ENCODE peak calls at places on chromosomes 7 and 10, in ten cellular contexts. V is GM23338, E is AG04450, N is heart right ventricle, J is breast epithelium, R is lung, M is hepatocyte, D is GM12878, I is stomach, Z is ascending aorta. Y is an unnamed sample.

GRCh38 chr10:7756360-7756992 is 31.3 kb downstream of the KIN start:
- DNase-seq in V (peak), E (no peak), N (no peak), J (no peak), R (no peak), M (peak), D (no peak), I (peak), Z (no peak), Y (no peak)

GRCh38 chr10:104054430-104054829 is 31.2 kb downstream of the COL17A1 start:
- DNase-seq in V (no peak), E (peak), N (no peak), J (no peak), R (no peak), M (no peak), D (no peak), I (no peak), Z (no peak), Y (no peak)

GRCh38 chr10:71964669-71965515 is 697 bp downstream of the CHST3 start:
- DNase-seq in V (peak), E (no peak), N (peak), J (peak), R (no peak), M (peak), D (no peak), I (peak), Z (peak), Y (no peak)

GRCh38 chr10:97097154-97097490 is 88.6 kb downstream of the SLIT1 start:
- DNase-seq in V (no peak), E (no peak), N (no peak), J (no peak), R (no peak), M (no peak), D (no peak), I (no peak), Z (no peak), Y (no peak)

GRCh38 chr7:68505721-68506120 is 1092.6 kb upstream of the AUTS2 start:
- DNase-seq in V (no peak), E (no peak), N (no peak), J (no peak), R (no peak), M (no peak), D (no peak), I (no peak), Z (no peak), Y (no peak)

GRCh38 chr10:50993817-50994251 is 80.5 kb upstream of the PRKG1 start:
- DNase-seq in V (no peak), E (peak), N (no peak), J (no peak), R (peak), M (peak), D (no peak), I (no peak), Z (peak), Y (no peak)

GRCh38 chr7:107998150-107998549 is 4.8 kb downstream of the LAMB1 start:
- DNase-seq in V (no peak), E (no peak), N (no peak), J (no peak), R (no peak), M (no peak), D (no peak), I (no peak), Z (no peak), Y (no peak)

GRCh38 chr10:77605466-77605865 is 32.1 kb downstream of the KCNMA1 start:
- DNase-seq in V (peak), E (no peak), N (no peak), J (no peak), R (no peak), M (no peak), D (no peak), I (no peak), Z (no peak), Y (no peak)

GRCh38 chr7:121440857-121441503 is 44.9 kb upstream of the FAM3C start:
- DNase-seq in V (no peak), E (no peak), N (no peak), J (no peak), R (no peak), M (no peak), D (no peak), I (no peak), Z (no peak), Y (no peak)

GRCh38 chr7:138374119-138374693 is 85.9 kb upstream of the TRIM24 start:
- DNase-seq in V (no peak), E (no peak), N (no peak), J (no peak), R (no peak), M (no peak), D (no peak), I (no peak), Z (no peak), Y (no peak)

GRCh38 chr10:44974082-44974627 is 4.5 kb downstream of the DEPP1 start:
- DNase-seq in V (no peak), E (no peak), N (no peak), J (no peak), R (no peak), M (no peak), D (no peak), I (no peak), Z (no peak), Y (no peak)

GRCh38 chr7:16609842-16610450 is 35.6 kb downstream of the ANKMY2 start:
- DNase-seq in V (no peak), E (no peak), N (no peak), J (no peak), R (no peak), M (peak), D (no peak), I (no peak), Z (no peak), Y (no peak)

GRCh38 chr7:93728292-93728691 is 153.8 kb upstream of the CALCR start:
- DNase-seq in V (no peak), E (no peak), N (no peak), J (no peak), R (no peak), M (no peak), D (no peak), I (no peak), Z (no peak), Y (no peak)

GRCh38 chr10:123287594-123288247 is 133.5 kb downstream of the BUB3 start:
- DNase-seq in V (no peak), E (no peak), N (no peak), J (no peak), R (no peak), M (no peak), D (no peak), I (no peak), Z (no peak), Y (no peak)

GRCh38 chr7:88759216-88759955 is at the start of gene ZNF804B:
- DNase-seq in V (peak), E (no peak), N (peak), J (no peak), R (no peak), M (peak), D (no peak), I (no peak), Z (no peak), Y (no peak)

GRCh38 chr10:120516426-120516825 is 59.4 kb downstream of the PLPP4 start:
- DNase-seq in V (no peak), E (no peak), N (no peak), J (no peak), R (no peak), M (no peak), D (no peak), I (no peak), Z (no peak), Y (no peak)

GRCh38 chr7:53988376-53988775 is 553.8 kb upstream of the VSTM2A start:
- DNase-seq in V (no peak), E (no peak), N (no peak), J (no peak), R (no peak), M (no peak), D (no peak), I (no peak), Z (no peak), Y (no peak)

GRCh38 chr7:6447589-6448210 is at the start of gene DAGLB:
- DNase-seq in V (peak), E (peak), N (peak), J (peak), R (peak), M (peak), D (peak), I (peak), Z (peak), Y (peak)

GRCh38 chr7:24955313-24955712 is 24.7 kb downstream of the OSBPL3 start:
- DNase-seq in V (no peak), E (no peak), N (no peak), J (no peak), R (no peak), M (no peak), D (no peak), I (no peak), Z (no peak), Y (no peak)
- H3K27ac ChIP-seq in V (no peak), E (no peak), N (no peak), J (no peak), R (no peak), M (no peak), D (no peak), I (no peak), Z (no peak), Y (no peak)

GRCh38 chr10:132237871-132238270 is 51.1 kb downstream of the DPYSL4 start:
- DNase-seq in V (no peak), E (no peak), N (peak), J (no peak), R (no peak), M (no peak), D (no peak), I (no peak), Z (no peak), Y (no peak)

GRCh38 chr10:132238371-132239125 is 51.8 kb downstream of the DPYSL4 start:
- DNase-seq in V (no peak), E (no peak), N (no peak), J (no peak), R (no peak), M (no peak), D (no peak), I (no peak), Z (no peak), Y (no peak)

GRCh38 chr10:132240156-132240555 is 53.4 kb downstream of the DPYSL4 start:
- DNase-seq in V (no peak), E (no peak), N (peak), J (no peak), R (no peak), M (no peak), D (no peak), I (no peak), Z (no peak), Y (no peak)

GRCh38 chr10:132240581-132240980 is 53.8 kb downstream of the DPYSL4 start:
- DNase-seq in V (no peak), E (no peak), N (no peak), J (no peak), R (no peak), M (no peak), D (no peak), I (no peak), Z (no peak), Y (no peak)

DNA sequence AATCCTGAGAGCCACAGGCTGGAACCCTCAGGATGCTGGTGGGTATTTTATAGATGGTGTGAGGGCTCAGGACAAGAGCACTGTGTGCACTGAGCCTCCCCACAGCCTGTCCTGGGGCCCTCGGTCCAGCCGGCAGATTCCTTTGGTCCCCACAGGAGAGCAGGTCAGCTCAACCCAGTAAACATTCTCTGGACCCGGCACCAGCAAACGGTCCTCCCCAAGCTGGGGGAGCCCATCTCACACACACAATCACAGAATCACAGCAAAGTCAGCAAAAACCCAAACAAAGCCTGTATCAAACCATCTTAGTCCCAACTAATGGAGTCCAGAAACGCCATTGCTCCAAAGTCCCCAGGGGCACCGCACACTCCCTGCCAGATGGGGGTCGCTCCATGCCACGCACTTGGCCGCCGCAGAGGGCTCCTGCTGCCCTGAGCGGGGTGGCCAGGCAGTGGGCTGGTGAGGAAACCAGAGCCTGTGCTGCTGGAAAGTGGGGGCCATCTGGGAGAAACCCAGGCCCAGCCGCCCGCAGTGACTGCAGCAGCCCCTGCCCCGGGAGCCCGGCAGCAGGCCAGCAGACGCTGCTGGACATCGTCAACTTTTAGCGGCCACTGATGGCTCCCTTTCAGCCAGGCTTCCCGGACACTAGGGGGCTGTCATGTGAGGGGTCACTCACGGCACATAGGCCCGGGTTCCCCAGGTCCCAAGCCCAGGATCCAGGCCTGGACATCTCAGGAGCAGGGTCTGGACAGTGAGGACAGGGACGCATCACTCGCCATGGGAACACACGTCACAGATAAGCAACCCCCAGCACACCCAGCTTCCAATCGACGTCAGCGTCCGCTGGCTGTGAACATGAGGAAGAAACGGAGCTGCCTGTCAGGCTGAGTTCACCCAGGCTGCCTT is 52.6 kb downstream of the DPYSL4 start:
- DNase-seq in V (no peak), E (no peak), N (peak), J (no peak), R (no peak), M (no peak), D (no peak), I (no peak), Z (no peak), Y (no peak)
- TF ChIP-seq CTCF in V (no peak), E (no peak), N (no peak), J (no peak), R (no peak), M (no peak), D (no peak), I (no peak), Z (no peak), Y (no peak)

GRCh38 chr7:193538-194256 is 1.3 kb downstream of the FAM20C start:
- DNase-seq in V (peak), E (no peak), N (no peak), J (no peak), R (no peak), M (peak), D (no peak), I (no peak), Z (no peak), Y (no peak)

GRCh38 chr7:191105-192034 is 1.0 kb upstream of the FAM20C start:
- DNase-seq in V (no peak), E (peak), N (peak), J (no peak), R (no peak), M (peak), D (no peak), I (no peak), Z (peak), Y (peak)

GRCh38 chr7:192035-192649 is at the start of gene FAM20C:
- DNase-seq in V (peak), E (peak), N (peak), J (peak), R (peak), M (peak), D (no peak), I (peak), Z (peak), Y (peak)

GRCh38 chr7:194257-194995 is 2.1 kb downstream of the FAM20C start:
- DNase-seq in V (peak), E (no peak), N (no peak), J (no peak), R (no peak), M (peak), D (no peak), I (peak), Z (no peak), Y (no peak)

GRCh38 chr7:192701-193536 is 548 bp downstream of the FAM20C start:
- DNase-seq in V (no peak), E (no peak), N (peak), J (no peak), R (no peak), M (peak), D (no peak), I (peak), Z (no peak), Y (no peak)
- H3K4me3 ChIP-seq in V (peak), E (peak), N (peak), J (peak), R (peak), M (peak), D (no peak), I (peak), Z (peak), Y (peak)

GRCh38 chr7:149719050-149719899 is 54.1 kb downstream of the ZNF467 start:
- DNase-seq in V (no peak), E (peak), N (no peak), J (no peak), R (no peak), M (no peak), D (no peak), I (no peak), Z (peak), Y (no peak)

GRCh38 chr7:149720372-149721083 is 52.9 kb downstream of the ZNF467 start:
- DNase-seq in V (no peak), E (no peak), N (peak), J (peak), R (no peak), M (peak), D (no peak), I (peak), Z (peak), Y (no peak)

GRCh38 chr7:149718730-149719049 is 54.7 kb downstream of the ZNF467 start:
- DNase-seq in V (no peak), E (no peak), N (no peak), J (no peak), R (no peak), M (no peak), D (no peak), I (no peak), Z (no peak), Y (no peak)

GRCh38 chr7:149721084-149721601 is 52.2 kb downstream of the ZNF467 start:
- DNase-seq in V (no peak), E (no peak), N (no peak), J (no peak), R (no peak), M (no peak), D (no peak), I (no peak), Z (peak), Y (no peak)

DNA sequence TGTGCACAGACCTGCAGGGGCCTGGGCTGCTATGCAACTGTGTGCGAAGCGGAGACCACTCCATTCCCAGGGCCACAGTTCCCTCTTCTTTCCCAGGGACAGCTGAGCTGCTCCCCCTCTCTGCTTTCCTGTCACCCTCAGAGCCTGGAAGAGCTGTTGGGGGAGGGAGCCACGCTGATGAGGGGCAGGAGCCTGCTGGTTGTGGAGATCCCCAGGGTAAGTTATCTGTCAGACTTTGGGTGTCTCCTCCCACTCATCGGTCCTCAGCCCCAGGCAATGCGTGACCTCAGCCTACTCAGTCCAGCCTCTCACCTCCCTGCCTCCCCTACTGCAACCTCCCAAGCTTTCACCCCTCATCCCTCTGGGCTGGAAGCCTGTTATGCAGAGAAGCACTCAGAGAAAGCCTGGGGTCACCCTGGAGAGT is 53.5 kb downstream of the ZNF467 start:
- DNase-seq in V (no peak), E (no peak), N (no peak), J (no peak), R (no peak), M (no peak), D (no peak), I (no peak), Z (no peak), Y (no peak)
- H3K27ac ChIP-seq in V (no peak), E (no peak), N (peak), J (no peak), R (peak), M (no peak), D (no peak), I (no peak), Z (no peak), Y (no peak)

Y was measured in HL-60.